ENCODE peak calls at places on chromosomes 7 and 10, in six cellular contexts. One of them, this sample, is unnamed.

GRCh38 chr7:44308741-44309270 is 16.6 kb downstream of the CAMK2B start:
- DNase-seq in pancreas: no peak
- DNase-seq in NCI-H1092 treated with DMSO at 0.1 percent for 48 hours: no peak
- DNase-seq in CD4-positive, alpha-beta memory T cell: no peak
- DNase-seq in HCEC 1CT: no peak
- DNase-seq in T-helper 2 cell: no peak
- DNase-seq in this sample: no peak

GRCh38 chr7:79176859-79177477 is 276.5 kb downstream of the MAGI2 start:
- DNase-seq in pancreas: no peak
- DNase-seq in NCI-H1092 treated with DMSO at 0.1 percent for 48 hours: peak; percentile 72
- DNase-seq in CD4-positive, alpha-beta memory T cell: no peak
- DNase-seq in HCEC 1CT: peak; percentile 48
- DNase-seq in T-helper 2 cell: no peak
- DNase-seq in this sample: peak; percentile 29

GRCh38 chr7:28573751-28574295 is 161.5 kb downstream of the CREB5 start:
- DNase-seq in pancreas: no peak
- DNase-seq in NCI-H1092 treated with DMSO at 0.1 percent for 48 hours: peak; percentile 87
- DNase-seq in CD4-positive, alpha-beta memory T cell: no peak
- DNase-seq in HCEC 1CT: no peak
- DNase-seq in T-helper 2 cell: no peak
- DNase-seq in this sample: no peak

GRCh38 chr7:30473393-30473775 is 5.2 kb downstream of the NOD1 start:
- DNase-seq in pancreas: no peak
- DNase-seq in NCI-H1092 treated with DMSO at 0.1 percent for 48 hours: no peak
- DNase-seq in CD4-positive, alpha-beta memory T cell: no peak
- DNase-seq in HCEC 1CT: no peak
- DNase-seq in T-helper 2 cell: no peak
- DNase-seq in this sample: no peak

GRCh38 chr10:2882628-2883027 is 184.7 kb upstream of the PFKP start:
- DNase-seq in pancreas: no peak
- DNase-seq in NCI-H1092 treated with DMSO at 0.1 percent for 48 hours: no peak
- DNase-seq in CD4-positive, alpha-beta memory T cell: no peak
- DNase-seq in HCEC 1CT: no peak
- DNase-seq in T-helper 2 cell: no peak
- DNase-seq in this sample: peak; percentile 4

GRCh38 chr10:12507165-12507870 is 158.0 kb downstream of the CAMK1D start:
- DNase-seq in pancreas: no peak
- DNase-seq in NCI-H1092 treated with DMSO at 0.1 percent for 48 hours: no peak
- DNase-seq in CD4-positive, alpha-beta memory T cell: peak; percentile 6
- DNase-seq in HCEC 1CT: no peak
- DNase-seq in T-helper 2 cell: no peak
- DNase-seq in this sample: no peak

GRCh38 chr10:122379041-122379440 is 4.5 kb downstream of the PLEKHA1 start:
- DNase-seq in pancreas: no peak
- DNase-seq in NCI-H1092 treated with DMSO at 0.1 percent for 48 hours: no peak
- DNase-seq in CD4-positive, alpha-beta memory T cell: peak; percentile 3
- DNase-seq in HCEC 1CT: no peak
- DNase-seq in T-helper 2 cell: no peak
- DNase-seq in this sample: no peak

GRCh38 chr10:102549549-102549948 is 45.8 kb downstream of the SUFU start:
- DNase-seq in pancreas: no peak
- DNase-seq in NCI-H1092 treated with DMSO at 0.1 percent for 48 hours: no peak
- DNase-seq in CD4-positive, alpha-beta memory T cell: no peak
- DNase-seq in HCEC 1CT: no peak
- DNase-seq in T-helper 2 cell: no peak
- DNase-seq in this sample: no peak

GRCh38 chr10:131898713-131899112 is 2.1 kb upstream of the PPP2R2D start:
- DNase-seq in pancreas: no peak
- DNase-seq in NCI-H1092 treated with DMSO at 0.1 percent for 48 hours: no peak
- DNase-seq in CD4-positive, alpha-beta memory T cell: no peak
- DNase-seq in HCEC 1CT: no peak
- DNase-seq in T-helper 2 cell: no peak
- DNase-seq in this sample: no peak

GRCh38 chr7:96236198-96237039 is 85.5 kb downstream of the SLC25A13 start:
- DNase-seq in pancreas: no peak
- DNase-seq in NCI-H1092 treated with DMSO at 0.1 percent for 48 hours: no peak
- DNase-seq in CD4-positive, alpha-beta memory T cell: no peak
- DNase-seq in HCEC 1CT: peak; percentile 83
- DNase-seq in T-helper 2 cell: no peak
- DNase-seq in this sample: peak; percentile 45

GRCh38 chr7:31882187-31882586 is 188.0 kb downstream of the PDE1C start:
- DNase-seq in pancreas: no peak
- DNase-seq in NCI-H1092 treated with DMSO at 0.1 percent for 48 hours: no peak
- DNase-seq in CD4-positive, alpha-beta memory T cell: no peak
- DNase-seq in HCEC 1CT: peak; percentile 14
- DNase-seq in T-helper 2 cell: no peak
- DNase-seq in this sample: no peak

GRCh38 chr10:104449402-104449801 is 95.8 kb downstream of the CFAP58 start:
- DNase-seq in pancreas: no peak
- DNase-seq in NCI-H1092 treated with DMSO at 0.1 percent for 48 hours: no peak
- DNase-seq in CD4-positive, alpha-beta memory T cell: no peak
- DNase-seq in HCEC 1CT: peak; percentile 65
- DNase-seq in T-helper 2 cell: no peak
- DNase-seq in this sample: no peak

GRCh38 chr7:20279979-20280378 is 50.7 kb upstream of the ITGB8 start:
- DNase-seq in pancreas: no peak
- DNase-seq in NCI-H1092 treated with DMSO at 0.1 percent for 48 hours: peak; percentile 13
- DNase-seq in CD4-positive, alpha-beta memory T cell: no peak
- DNase-seq in HCEC 1CT: no peak
- DNase-seq in T-helper 2 cell: no peak
- DNase-seq in this sample: no peak

GRCh38 chr7:112286294-112287086 is 80.0 kb downstream of the ZNF277 start:
- DNase-seq in pancreas: no peak
- DNase-seq in NCI-H1092 treated with DMSO at 0.1 percent for 48 hours: peak; percentile 98
- DNase-seq in CD4-positive, alpha-beta memory T cell: no peak
- DNase-seq in HCEC 1CT: no peak
- DNase-seq in T-helper 2 cell: no peak
- DNase-seq in this sample: peak; percentile 95

GRCh38 chr7:64619705-64620104 is 46.2 kb upstream of the ZNF107 start:
- DNase-seq in pancreas: no peak
- DNase-seq in NCI-H1092 treated with DMSO at 0.1 percent for 48 hours: no peak
- DNase-seq in CD4-positive, alpha-beta memory T cell: no peak
- DNase-seq in HCEC 1CT: no peak
- DNase-seq in T-helper 2 cell: no peak
- DNase-seq in this sample: no peak

GRCh38 chr10:122142652-122143237 is 128.4 kb upstream of the BTBD16 start:
- DNase-seq in pancreas: peak; percentile 58
- DNase-seq in NCI-H1092 treated with DMSO at 0.1 percent for 48 hours: no peak
- DNase-seq in CD4-positive, alpha-beta memory T cell: no peak
- DNase-seq in HCEC 1CT: peak; percentile 33
- DNase-seq in T-helper 2 cell: no peak
- DNase-seq in this sample: no peak

GRCh38 chr7:149680316-149681025 is 92.9 kb downstream of the ZNF467 start:
- DNase-seq in pancreas: no peak
- DNase-seq in NCI-H1092 treated with DMSO at 0.1 percent for 48 hours: no peak
- DNase-seq in CD4-positive, alpha-beta memory T cell: no peak
- DNase-seq in HCEC 1CT: no peak
- DNase-seq in T-helper 2 cell: no peak
- DNase-seq in this sample: no peak

GRCh38 chr10:100359030-100359432 is 12.0 kb downstream of the SCD start:
- DNase-seq in pancreas: no peak
- DNase-seq in NCI-H1092 treated with DMSO at 0.1 percent for 48 hours: no peak
- DNase-seq in CD4-positive, alpha-beta memory T cell: no peak
- DNase-seq in HCEC 1CT: no peak
- DNase-seq in T-helper 2 cell: no peak
- DNase-seq in this sample: no peak

GRCh38 chr10:89213191-89213808 is 6.2 kb upstream of the CH25H start:
- DNase-seq in pancreas: no peak
- DNase-seq in NCI-H1092 treated with DMSO at 0.1 percent for 48 hours: peak; percentile 13
- DNase-seq in CD4-positive, alpha-beta memory T cell: peak; percentile 47
- DNase-seq in HCEC 1CT: peak; percentile 57
- DNase-seq in T-helper 2 cell: no peak
- DNase-seq in this sample: no peak

GRCh38 chr10:110493832-110494426 is 3.8 kb upstream of the DUSP5 start:
- DNase-seq in pancreas: no peak
- DNase-seq in NCI-H1092 treated with DMSO at 0.1 percent for 48 hours: no peak
- DNase-seq in CD4-positive, alpha-beta memory T cell: no peak
- DNase-seq in HCEC 1CT: no peak
- DNase-seq in T-helper 2 cell: no peak
- DNase-seq in this sample: no peak

GRCh38 chr10:103660364-103661197 is 167.1 kb downstream of the NEURL1 start:
- DNase-seq in pancreas: peak; percentile 39
- DNase-seq in NCI-H1092 treated with DMSO at 0.1 percent for 48 hours: peak; percentile 0
- DNase-seq in CD4-positive, alpha-beta memory T cell: no peak
- DNase-seq in HCEC 1CT: peak; percentile 36
- DNase-seq in T-helper 2 cell: no peak
- DNase-seq in this sample: no peak

GRCh38 chr7:21565614-21566013 is 22.8 kb downstream of the DNAH11 start:
- DNase-seq in pancreas: no peak
- DNase-seq in NCI-H1092 treated with DMSO at 0.1 percent for 48 hours: no peak
- DNase-seq in CD4-positive, alpha-beta memory T cell: no peak
- DNase-seq in HCEC 1CT: no peak
- DNase-seq in T-helper 2 cell: no peak
- DNase-seq in this sample: no peak

This sample was measured in NCI-H524 treated with DMSO at 0.1 percent for 48 hours.